ENCODE peak calls at places on chromosomes 2 and 18, in seven cellular contexts. Q is lower leg skin, D is progenitor cell of endocrine pancreas, U is Peyer's patch, F is pancreas, E is right lobe of liver, V is neural progenitor cell. Y is an unnamed sample.

GRCh38 chr2:203451011-203451410 is 84.1 kb downstream of the RAPH1 start:
- DNase-seq in V (no peak), E (no peak), D (no peak), U (no peak), Q (no peak), F (no peak), Y (no peak)

GRCh38 chr18:31685097-31686082 is 1.0 kb upstream of the B4GALT6 start:
- DNase-seq in U (peak; percentile 77), V (peak; percentile 93), Q (no peak), F (peak; percentile 72), D (peak; percentile 77), E (peak; percentile 74), Y (peak; percentile 81)

GRCh38 chr2:237818066-237818473 is 19.5 kb downstream of the RBM44 start:
- DNase-seq in V (no peak), D (no peak), Q (no peak), U (no peak), F (no peak), E (no peak), Y (no peak)

GRCh38 chr18:26584745-26585144 is 36.4 kb upstream of the KCTD1 start:
- DNase-seq in V (no peak), D (no peak), E (no peak), Q (no peak), U (no peak), F (no peak), Y (no peak)

GRCh38 chr2:31335921-31336570 is 78.5 kb downstream of the XDH start:
- DNase-seq in E (no peak), U (no peak), F (no peak), D (no peak), V (no peak), Q (no peak), Y (no peak)

GRCh38 chr2:46350030-46350699 is 53.0 kb downstream of the EPAS1 start:
- DNase-seq in Q (no peak), D (no peak), E (no peak), U (no peak), V (no peak), F (no peak), Y (no peak)

GRCh38 chr2:102057502-102058292 is 65.9 kb downstream of the IL1R2 start:
- DNase-seq in E (no peak), Q (peak; percentile 88), U (no peak), V (no peak), F (no peak), D (no peak), Y (no peak)

GRCh38 chr2:205060269-205060668 is 515.0 kb downstream of the PARD3B start:
- DNase-seq in V (no peak), F (no peak), E (no peak), Q (no peak), U (no peak), D (no peak), Y (no peak)

GRCh38 chr2:24049485-24050021 is at the start of gene FKBP1B:
- DNase-seq in V (peak; percentile 92), F (peak; percentile 56), D (peak; percentile 59), U (peak; percentile 87), E (peak; percentile 62), Q (peak; percentile 90), Y (peak; percentile 65)

DNA sequence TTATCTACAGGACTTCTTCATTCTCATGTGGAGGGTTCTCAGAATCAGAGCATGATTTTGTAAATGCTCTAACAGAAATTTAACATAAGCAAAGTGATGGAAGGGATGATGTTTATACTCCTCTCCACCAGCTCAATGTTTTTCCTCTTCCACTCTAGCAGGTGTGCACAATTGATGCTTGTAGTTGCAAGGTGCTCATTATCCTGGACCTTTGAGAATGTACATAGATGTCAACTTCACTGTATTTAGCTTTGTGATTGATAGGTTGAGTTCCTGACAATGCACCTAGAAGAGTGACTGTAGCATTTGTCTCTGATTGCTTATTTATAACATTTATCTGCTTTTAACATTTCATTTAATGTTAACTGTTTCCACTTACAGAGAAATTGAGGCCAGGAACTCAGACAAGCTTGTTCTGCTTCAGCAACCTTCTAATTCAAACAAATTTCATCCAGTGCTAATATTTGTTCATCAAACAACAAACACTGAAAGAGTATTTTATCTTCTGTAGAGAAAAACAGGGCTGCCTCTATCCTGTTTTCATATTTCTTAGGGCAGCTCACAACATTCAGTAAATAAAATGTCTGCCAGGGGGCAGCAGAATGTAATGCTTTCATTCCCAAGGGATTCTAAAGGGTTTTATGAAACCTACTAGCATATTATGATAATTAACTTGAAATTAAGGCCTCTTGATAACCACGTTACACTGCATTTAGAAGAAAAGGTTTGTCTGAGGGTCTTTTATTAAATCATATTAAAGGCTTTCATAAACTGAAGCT is 127.9 kb upstream of the NOL4 start:
- DNase-seq in F (no peak), D (no peak), E (no peak), U (no peak), V (peak; percentile 10), Q (no peak), Y (no peak)
- TF ChIP-seq CTCF in F (peak; percentile 23), D (peak; percentile 57), E (peak; percentile 37), U (no peak), V (peak; percentile 40), Q (no peak), Y (no peak)

DNA sequence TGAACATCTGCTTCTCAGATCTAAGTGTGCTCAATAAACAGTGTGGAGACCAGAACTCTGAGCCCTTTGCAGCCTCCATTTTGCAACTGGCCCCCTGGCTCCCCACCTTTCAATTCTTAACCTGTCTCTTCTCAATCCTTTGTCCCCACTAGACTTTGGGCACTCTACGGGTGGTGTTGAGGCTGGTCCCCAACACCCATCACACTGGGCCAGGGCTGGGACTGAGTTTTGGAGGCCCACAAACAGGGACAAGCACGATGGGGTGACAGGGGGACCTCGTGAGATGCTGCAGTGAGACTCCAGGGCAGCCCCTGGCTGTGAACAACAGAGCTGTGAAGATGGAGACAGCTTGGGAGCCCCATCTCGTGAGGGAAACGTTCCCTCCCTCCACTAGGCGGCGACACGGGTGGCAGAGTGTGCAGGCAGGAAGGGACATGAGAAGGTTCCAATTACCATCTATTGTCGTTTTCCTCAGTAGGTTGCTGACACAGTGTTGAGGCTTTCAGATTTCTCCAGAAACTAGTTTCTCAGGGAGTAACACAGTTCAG is 1.2 kb downstream of the ANKMY1 start:
- DNase-seq in U (peak; percentile 80), Q (peak; percentile 84), E (no peak), F (peak; percentile 26), D (no peak), V (peak; percentile 59), Y (peak; percentile 73)
- TF ChIP-seq CTCF in U (peak; percentile 42), Q (no peak), E (peak; percentile 28), F (no peak), D (peak; percentile 49), V (peak; percentile 49), Y (peak; percentile 62)

GRCh38 chr2:141381946-141382345 is 748.9 kb downstream of the LRP1B start:
- DNase-seq in E (no peak), V (no peak), D (no peak), Q (no peak), F (no peak), U (no peak), Y (no peak)
- TF ChIP-seq CTCF in E (no peak), V (no peak), D (no peak), Q (no peak), F (no peak), U (no peak), Y (no peak)

GRCh38 chr2:145094353-145094752 is 574.4 kb upstream of the ZEB2 start:
- DNase-seq in U (no peak), F (no peak), D (no peak), E (no peak), Q (no peak), V (no peak), Y (no peak)

GRCh38 chr2:145106293-145106692 is 586.4 kb upstream of the ZEB2 start:
- DNase-seq in D (no peak), Q (no peak), U (no peak), V (no peak), E (no peak), F (no peak), Y (no peak)

GRCh38 chr2:145096582-145096981 is 576.7 kb upstream of the ZEB2 start:
- DNase-seq in V (no peak), F (no peak), D (no peak), Q (no peak), E (no peak), U (no peak), Y (no peak)

GRCh38 chr2:145095641-145096435 is 575.9 kb upstream of the ZEB2 start:
- DNase-seq in F (no peak), V (no peak), Q (no peak), E (no peak), U (no peak), D (no peak), Y (no peak)

GRCh38 chr2:145100301-145100700 is 580.4 kb upstream of the ZEB2 start:
- DNase-seq in U (no peak), F (no peak), Q (no peak), D (no peak), V (no peak), E (no peak), Y (no peak)
- TF ChIP-seq CTCF in U (no peak), F (no peak), Q (no peak), D (no peak), V (no peak), E (no peak), Y (no peak)

Y was measured in endothelial cell.